ENCODE peak calls at places on chromosomes 11 and 22, in seven cellular contexts. S is EL; D is T-cell; M is Calu3; Z is MM.1S; O is fibroblast of mammary gland; W is activated CD4-positive, alpha-beta T cell treated with anti-CD3 and anti-CD28 coated beads, Interleukin-2, amount 50 U/mL, for 4 hours. E is an unnamed sample.

GRCh38 chr11:33893711-33894401 is 2.0 kb upstream of the LMO2 start:
- DNase-seq in S (no peak), D (peak), M (no peak), Z (peak), O (no peak), W (peak), E (peak)

GRCh38 chr22:46578824-46579561 is 41.2 kb upstream of the GRAMD4 start:
- DNase-seq in S (no peak), D (no peak), M (no peak), Z (no peak), O (peak), W (no peak), E (no peak)

GRCh38 chr11:70454197-70454767 is 56.0 kb downstream of the CTTN start:
- DNase-seq in S (no peak), D (no peak), M (no peak), Z (no peak), O (no peak), W (no peak), E (no peak)

GRCh38 chr22:37148031-37148651 is 1.6 kb downstream of the IL2RB start:
- DNase-seq in S (no peak), D (peak), M (no peak), Z (no peak), O (no peak), W (peak), E (no peak)

GRCh38 chr11:133927690-133928627 is 28.8 kb downstream of the IGSF9B start:
- DNase-seq in S (peak), D (peak), M (peak), Z (peak), O (peak), W (peak), E (peak)

GRCh38 chr11:46597609-46598219 is 3.9 kb upstream of the AMBRA1 start:
- DNase-seq in S (peak), D (no peak), M (no peak), Z (no peak), O (peak), W (no peak), E (no peak)

GRCh38 chr11:8722156-8722555 is 39.6 kb downstream of the RPL27A start:
- DNase-seq in S (peak), D (no peak), M (no peak), Z (no peak), O (peak), W (no peak), E (no peak)

GRCh38 chr11:126133902-126134301 is 71.2 kb upstream of the CDON start:
- DNase-seq in S (no peak), D (no peak), M (no peak), Z (no peak), O (no peak), W (no peak), E (no peak)

GRCh38 chr11:116413861-116414260 is 358.9 kb downstream of the BUD13 start:
- DNase-seq in S (no peak), D (no peak), M (no peak), Z (no peak), O (no peak), W (no peak), E (no peak)

GRCh38 chr11:8768625-8769333 is 86.2 kb downstream of the RPL27A start:
- DNase-seq in S (peak), D (no peak), M (peak), Z (no peak), O (peak), W (no peak), E (no peak)

GRCh38 chr11:126328938-126329643 is 25.2 kb downstream of the DCPS start:
- DNase-seq in S (no peak), D (no peak), M (no peak), Z (no peak), O (no peak), W (no peak), E (no peak)

GRCh38 chr22:35575116-35575748 is 34.6 kb downstream of the RASD2 start:
- DNase-seq in S (no peak), D (no peak), M (no peak), Z (no peak), O (no peak), W (no peak), E (peak)

GRCh38 chr11:2534131-2534956 is 89.5 kb downstream of the KCNQ1 start:
- DNase-seq in S (peak), D (no peak), M (peak), Z (no peak), O (no peak), W (no peak), E (no peak)

GRCh38 chr11:115530752-115531151 is 26.5 kb upstream of the CADM1 start:
- DNase-seq in S (no peak), D (no peak), M (no peak), Z (no peak), O (no peak), W (no peak), E (peak)

GRCh38 chr11:7994581-7995278 is 7.6 kb downstream of the EIF3F start:
- DNase-seq in S (no peak), D (no peak), M (no peak), Z (no peak), O (no peak), W (no peak), E (no peak)

GRCh38 chr11:8640305-8640932 is 42.0 kb downstream of the TRIM66 start:
- DNase-seq in S (no peak), D (no peak), M (no peak), Z (no peak), O (no peak), W (no peak), E (no peak)

GRCh38 chr22:25839755-25840154 is 97.8 kb downstream of the MYO18B start:
- DNase-seq in S (no peak), D (no peak), M (no peak), Z (no peak), O (no peak), W (no peak), E (no peak)

GRCh38 chr22:32073823-32074380 is 30.8 kb downstream of the SLC5A1 start:
- DNase-seq in S (no peak), D (no peak), M (no peak), Z (no peak), O (no peak), W (no peak), E (no peak)